ENCODE peak calls at places on chromosomes 12 and 14, in six cellular contexts. D is OCI-LY7, S is kidney, P is hepatocyte, N is uterus, A is GM12878. E is an unnamed sample. For H3K4me1 and H3K36me3, the result is how much of the 10 kb centered on the place peaks cover.

GRCh38 chr12:104699489-104700194 is 242.9 kb downstream of the CHST11 start:
- DNase-seq in D (peak), P (no peak), S (no peak), N (no peak), A (peak), E (no peak)

GRCh38 chr14:89504084-89504483 is 87.1 kb upstream of the FOXN3 start:
- DNase-seq in P (no peak), S (no peak), N (no peak), A (no peak), D (no peak), E (no peak)

GRCh38 chr12:10829994-10830393 is 3.8 kb upstream of the TAS2R10 start:
- DNase-seq in D (no peak), S (no peak), A (no peak), N (no peak), P (no peak), E (no peak)

GRCh38 chr12:68480526-68480925 is 130.2 kb upstream of the RAP1B start:
- DNase-seq in N (no peak), D (no peak), P (no peak), S (no peak), A (no peak), E (no peak)

GRCh38 chr14:22563987-22564386 is 25.0 kb downstream of the DAD1 start:
- DNase-seq in S (no peak), D (peak), A (peak), P (no peak), N (no peak), E (no peak)

GRCh38 chr12:56127888-56128668 is at the start of gene ESYT1:
- DNase-seq in S (peak), A (peak), N (peak), P (peak), D (peak), E (peak)

GRCh38 chr12:104303538-104304151 is at the start of gene EID3:
- DNase-seq in A (no peak), P (peak), D (peak), N (peak), S (peak), E (peak)

GRCh38 chr12:69475237-69475984 is 5.2 kb downstream of the FRS2 start:
- DNase-seq in P (peak), N (no peak), D (no peak), S (no peak), A (no peak), E (no peak)

GRCh38 chr12:73240110-73240509 is 967.9 kb downstream of the TRHDE start:
- DNase-seq in N (no peak), P (no peak), D (no peak), A (no peak), S (no peak), E (no peak)

GRCh38 chr14:77301103-77301502 is 19.6 kb downstream of the POMT2 start:
- DNase-seq in S (peak), D (peak), N (peak), A (no peak), P (peak), E (peak)

GRCh38 chr14:77258566-77258965 is 12.4 kb downstream of the NGB start:
- DNase-seq in D (no peak), P (no peak), A (no peak), S (no peak), N (no peak), E (no peak)

GRCh38 chr12:4421590-4422031 is 24.0 kb downstream of the FGF6 start:
- DNase-seq in P (peak), A (no peak), D (peak), S (no peak), N (no peak), E (no peak)

GRCh38 chr12:80373666-80374065 is 70.4 kb upstream of the PTPRQ start:
- DNase-seq in N (no peak), A (no peak), D (no peak), P (peak), S (no peak), E (no peak)

GRCh38 chr14:103623883-103624482 is 5.0 kb upstream of the KLC1 start:
- DNase-seq in S (no peak), A (no peak), N (peak), P (no peak), D (peak), E (peak)

GRCh38 chr12:38138225-38139221 is 178.1 kb upstream of the ALG10B start:
- DNase-seq in N (peak), S (peak), A (peak), P (peak), D (peak), E (no peak)

GRCh38 chr12:9615420-9616135 is 7.9 kb upstream of the KLRB1 start:
- DNase-seq in A (no peak), P (no peak), S (no peak), D (peak), N (no peak), E (no peak)

GRCh38 chr12:111439657-111440151 is 34.0 kb downstream of the SH2B3 start:
- DNase-seq in P (no peak), D (no peak), S (peak), A (no peak), N (no peak), E (no peak)

GRCh38 chr12:221736-222135 is 7.8 kb upstream of the SLC6A12 start:
- DNase-seq in N (no peak), A (no peak), D (no peak), P (no peak), S (no peak), E (no peak)
- H3K4me1 ChIP-seq in N (under half), A (under half), D (under half), P (under half), S (under half), E (under half)

GRCh38 chr12:24851341-24851740 is 97.6 kb downstream of the BCAT1 start:
- DNase-seq in N (no peak), S (no peak), A (no peak), P (no peak), D (no peak), E (no peak)

GRCh38 chr12:24853094-24853493 is 95.8 kb downstream of the BCAT1 start:
- DNase-seq in D (no peak), N (no peak), A (no peak), S (no peak), P (no peak), E (no peak)

GRCh38 chr12:24853588-24853987 is 95.3 kb downstream of the BCAT1 start:
- DNase-seq in S (no peak), N (no peak), D (no peak), P (no peak), A (no peak), E (no peak)

GRCh38 chr12:24851816-24852337 is 97.0 kb downstream of the BCAT1 start:
- DNase-seq in N (no peak), S (no peak), P (no peak), A (no peak), D (no peak), E (no peak)

DNA sequence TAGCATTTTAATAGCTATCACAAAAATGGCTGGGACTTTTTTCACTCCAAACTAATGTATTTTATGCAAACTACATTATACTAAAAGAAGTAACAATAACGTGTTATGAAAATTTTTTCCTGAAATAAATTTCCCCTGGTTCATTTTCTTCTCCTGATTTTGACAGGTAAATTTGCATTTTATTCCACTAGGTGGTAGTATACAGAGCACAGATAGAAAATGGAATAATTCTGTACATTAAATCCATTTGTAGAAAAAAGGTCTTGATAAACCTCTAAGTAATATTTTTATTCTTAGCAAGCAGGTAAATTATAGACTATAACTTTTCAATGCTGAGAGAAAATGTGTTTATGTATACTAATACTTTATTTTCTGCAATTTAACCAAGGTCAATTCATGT is 96.5 kb downstream of the BCAT1 start:
- DNase-seq in D (peak), S (no peak), A (no peak), N (no peak), P (no peak), E (no peak)
- H3K36me3 ChIP-seq in D (under half), S (under half), A (under half), N (under half), P (under half), E (under half)

GRCh38 chr12:89389755-89390661 is 37.7 kb upstream of the DUSP6 start:
- DNase-seq in S (no peak), D (no peak), A (no peak), P (peak), N (peak), E (no peak)
- H3K4me3 ChIP-seq in S (no peak), D (no peak), A (no peak), P (no peak), N (no peak), E (no peak)

DNA sequence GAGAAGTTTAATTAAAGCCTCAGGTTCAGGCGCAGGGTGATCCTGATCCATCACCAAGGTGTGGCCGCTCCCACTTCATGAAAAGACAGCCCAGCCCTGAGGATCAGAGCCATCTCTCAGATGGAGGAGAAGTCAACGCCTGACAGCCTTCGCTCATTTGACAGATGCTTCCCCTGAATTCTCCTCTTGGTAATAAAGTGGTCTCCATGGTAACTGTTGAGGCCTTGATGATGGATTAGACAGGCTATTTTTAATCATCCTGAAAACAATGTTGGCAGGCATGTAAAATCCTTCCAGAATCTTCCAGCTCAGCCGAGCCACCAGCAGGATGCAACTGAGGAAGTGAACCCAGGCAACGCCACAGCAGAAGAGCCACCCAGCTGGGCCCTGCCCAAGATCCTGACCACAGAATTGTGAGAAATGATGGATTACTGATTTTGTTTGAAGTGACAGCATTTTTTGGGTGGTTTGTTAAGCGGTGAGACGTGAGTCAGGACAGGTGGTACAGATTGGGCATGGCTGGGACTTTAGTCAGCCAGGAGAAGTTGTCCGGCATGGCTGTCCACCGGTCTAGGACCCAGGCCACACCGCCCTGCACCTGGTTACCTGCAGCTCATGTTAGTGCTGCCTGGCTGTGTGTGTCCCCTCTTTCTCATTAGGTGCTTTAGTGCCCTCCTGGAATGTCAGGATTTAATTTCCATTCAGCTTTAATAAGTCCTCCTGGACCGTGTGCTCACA is 280.2 kb downstream of the ADGRD1 start:
- DNase-seq in S (peak), A (no peak), N (no peak), D (no peak), P (no peak), E (no peak)
- H3K4me1 ChIP-seq in S (under half), A (under half), N (under half), D (under half), P (under half), E (under half)

GRCh38 chr14:74539503-74539902 is 45.9 kb downstream of the ISCA2 start:
- DNase-seq in P (no peak), D (no peak), N (no peak), S (no peak), A (no peak), E (no peak)
- H3K36me3 ChIP-seq in P (under half), D (under half), N (under half), S (under half), A (under half), E (under half)

DNA sequence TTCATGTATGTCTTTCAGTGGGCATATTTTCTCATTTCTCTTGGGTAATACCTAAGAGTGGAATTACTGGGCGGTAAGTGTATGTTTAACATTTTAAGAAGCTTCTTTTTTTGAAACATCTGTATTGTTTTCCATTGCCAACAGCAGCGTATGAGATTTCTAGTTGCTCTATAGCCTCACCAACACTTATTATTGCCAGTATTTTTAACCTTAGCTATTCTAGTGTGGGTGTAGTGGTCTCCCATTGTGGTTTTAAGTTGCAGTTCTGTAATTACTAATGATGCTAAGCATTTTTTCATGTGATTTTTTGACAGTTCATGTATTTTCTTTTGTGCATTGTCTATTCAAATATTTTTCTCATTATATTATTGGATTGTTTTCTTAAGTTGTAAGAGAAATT is 101.9 kb upstream of the EEA1 start:
- DNase-seq in D (no peak), N (no peak), S (no peak), A (no peak), P (no peak), E (no peak)
- H3K4me3 ChIP-seq in D (no peak), N (no peak), S (no peak), A (no peak), P (no peak), E (no peak)

GRCh38 chr14:74486164-74486563 is 6.9 kb downstream of the NPC2 start:
- DNase-seq in D (no peak), A (no peak), P (no peak), N (no peak), S (no peak), E (no peak)
- H3K4me1 ChIP-seq in D (under half), A (under half), P (under half), N (under half), S (under half), E (under half)

GRCh38 chr14:64442300-64442988 is 22.9 kb upstream of the AKAP5 start:
- DNase-seq in S (no peak), A (no peak), D (no peak), N (peak), P (peak), E (no peak)
- H3K36me3 ChIP-seq in S (under half), A (under half), D (half or more), N (under half), P (under half), E (under half)

GRCh38 chr12:99914206-99914605 is 70.5 kb downstream of the ANKS1B start:
- DNase-seq in P (no peak), A (no peak), D (no peak), N (no peak), S (no peak), E (no peak)

GRCh38 chr12:99910342-99910741 is 74.4 kb downstream of the ANKS1B start:
- DNase-seq in S (no peak), D (no peak), A (no peak), P (no peak), N (no peak), E (no peak)

GRCh38 chr12:99911967-99912366 is 72.8 kb downstream of the ANKS1B start:
- DNase-seq in A (peak), N (no peak), S (no peak), P (no peak), D (no peak), E (no peak)

GRCh38 chr12:99907210-99907609 is 77.5 kb downstream of the ANKS1B start:
- DNase-seq in P (no peak), A (no peak), S (no peak), N (no peak), D (no peak), E (no peak)

DNA sequence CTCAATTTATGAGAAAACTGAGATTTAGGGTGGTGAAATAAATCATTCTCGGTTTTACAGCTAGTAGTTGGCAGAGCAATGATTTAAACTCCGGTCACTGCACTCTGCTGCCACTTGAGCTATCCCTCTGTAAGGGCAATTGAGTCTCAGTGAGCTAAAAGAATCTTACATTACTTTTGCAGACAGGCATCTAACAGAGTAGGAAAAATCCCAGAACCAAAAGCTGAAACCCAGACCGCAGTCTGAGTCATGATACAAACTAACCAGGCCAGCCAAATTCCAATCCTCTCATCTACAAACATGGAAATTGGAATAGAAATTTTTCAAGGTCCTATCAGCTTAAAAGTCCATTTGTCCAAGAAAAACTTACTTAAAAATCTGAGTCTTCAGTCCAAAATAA is 73.7 kb downstream of the ANKS1B start:
- DNase-seq in D (no peak), N (peak), P (peak), S (no peak), A (no peak), E (no peak)
- H3K4me3 ChIP-seq in D (no peak), N (peak), P (no peak), S (no peak), A (no peak), E (no peak)

E was measured in aorta.